ENCODE peak calls at places on chromosomes 5 and 9, in four cellular contexts. K, U, T and Y are unnamed samples.

GRCh38 chr5:141363952-141364660 is at the start of gene PCDHGA5:
- DNase-seq in K (no peak), U (no peak), T (no peak), Y (no peak)

GRCh38 chr5:140857987-140858240 is 2.2 kb downstream of the PCDHA10 start:
- DNase-seq in K (no peak), U (no peak), T (no peak), Y (no peak)

GRCh38 chr5:151070449-151070848 is 10.4 kb downstream of the TNIP1 start:
- DNase-seq in K (no peak), U (no peak), T (no peak), Y (no peak)

GRCh38 chr5:175700991-175701390 is 43.1 kb downstream of the HRH2 start:
- DNase-seq in K (no peak), U (no peak), T (no peak), Y (no peak)

GRCh38 chr5:34584165-34584564 is 72.0 kb upstream of the RAI14 start:
- DNase-seq in K (peak), U (no peak), T (no peak), Y (no peak)

GRCh38 chr5:31407921-31408714 is 123.8 kb downstream of the DROSHA start:
- DNase-seq in K (no peak), U (no peak), T (no peak), Y (no peak)

GRCh38 chr5:16644301-16644889 is 27.6 kb upstream of the RETREG1 start:
- DNase-seq in K (no peak), U (no peak), T (no peak), Y (no peak)

GRCh38 chr9:131395027-131395744 is 1.3 kb downstream of the PRRC2B start:
- DNase-seq in K (peak), U (no peak), T (no peak), Y (no peak)

GRCh38 chr9:72401396-72401795 is 36.4 kb upstream of the ZFAND5 start:
- DNase-seq in K (no peak), U (no peak), T (no peak), Y (no peak)

GRCh38 chr9:95816716-95817115 is 58.8 kb upstream of the ERCC6L2 start:
- DNase-seq in K (no peak), U (no peak), T (no peak), Y (no peak)

GRCh38 chr5:45799388-45799787 is 103.2 kb upstream of the HCN1 start:
- DNase-seq in K (no peak), U (no peak), T (no peak), Y (no peak)

GRCh38 chr9:127050581-127050980 is 71.9 kb downstream of the ANGPTL2 start:
- DNase-seq in K (no peak), U (no peak), T (no peak), Y (peak)

GRCh38 chr5:95817430-95817829 is 5.1 kb downstream of the GLRX start:
- DNase-seq in K (no peak), U (no peak), T (no peak), Y (no peak)

GRCh38 chr9:12748016-12748415 is 26.8 kb upstream of the LURAP1L start:
- DNase-seq in K (no peak), U (no peak), T (no peak), Y (no peak)

GRCh38 chr9:6910032-6910431 is 152.3 kb downstream of the KDM4C start:
- DNase-seq in K (peak), U (no peak), T (no peak), Y (no peak)

GRCh38 chr5:60185230-60186104 is 291.9 kb upstream of the PDE4D start:
- DNase-seq in K (no peak), U (no peak), T (no peak), Y (no peak)

GRCh38 chr9:14119694-14120514 is 194.0 kb downstream of the NFIB start:
- DNase-seq in K (no peak), U (no peak), T (no peak), Y (no peak)

GRCh38 chr5:56019306-56020272 is 24.8 kb upstream of the IL6ST start:
- DNase-seq in K (no peak), U (no peak), T (no peak), Y (no peak)

GRCh38 chr9:78982849-78983248 is 588.9 kb upstream of the TLE4 start:
- DNase-seq in K (no peak), U (no peak), T (no peak), Y (no peak)

GRCh38 chr5:33794550-33795300 is 97.1 kb downstream of the ADAMTS12 start:
- DNase-seq in K (no peak), U (no peak), T (no peak), Y (no peak)

GRCh38 chr9:133759146-133759900 is 21.2 kb upstream of the SARDH start:
- DNase-seq in K (no peak), U (peak), T (peak), Y (peak)

GRCh38 chr5:67095346-67095871 is 101.2 kb downstream of the CD180 start:
- DNase-seq in K (no peak), U (peak), T (peak), Y (peak)

GRCh38 chr9:89639367-89639795 is 34.6 kb downstream of the GADD45G start:
- DNase-seq in K (peak), U (peak), T (peak), Y (peak)

GRCh38 chr9:91101598-91102168 is 260.0 kb downstream of the AUH start:
- DNase-seq in K (no peak), U (no peak), T (no peak), Y (no peak)

GRCh38 chr9:127937383-127938297 is at the start of gene DPM2:
- DNase-seq in K (peak), U (peak), T (peak), Y (peak)

GRCh38 chr5:76114192-76114795 is 31.1 kb downstream of the SV2C start:
- DNase-seq in K (no peak), U (no peak), T (no peak), Y (no peak)

GRCh38 chr5:68924490-68925145 is 169.2 kb upstream of the SLC30A5 start:
- DNase-seq in K (no peak), U (peak), T (no peak), Y (no peak)

GRCh38 chr5:170120576-170120975 is 14.9 kb downstream of the FOXI1 start:
- DNase-seq in K (no peak), U (no peak), T (no peak), Y (no peak)

GRCh38 chr9:113930384-113930783 is 54.3 kb downstream of the ZNF618 start:
- DNase-seq in K (peak), U (no peak), T (no peak), Y (peak)

GRCh38 chr5:5421149-5421960 is 1.1 kb upstream of the ICE1 start:
- DNase-seq in K (peak), U (no peak), T (no peak), Y (no peak)

GRCh38 chr5:93336330-93337110 is 244.5 kb downstream of the NR2F1-AS1 start:
- DNase-seq in K (no peak), U (no peak), T (no peak), Y (no peak)

GRCh38 chr5:140043508-140043872 is 391 bp upstream of the NRG2 start:
- DNase-seq in K (no peak), U (no peak), T (peak), Y (no peak)

GRCh38 chr5:178203670-178204204 is 596 bp upstream of the HNRNPAB start:
- DNase-seq in K (no peak), U (no peak), T (no peak), Y (no peak)

GRCh38 chr5:132419517-132420468 is 50.3 kb downstream of the SLC22A5 start:
- DNase-seq in K (peak), U (peak), T (peak), Y (peak)

GRCh38 chr5:141876628-141877477 is 1.4 kb downstream of the PCDH1 start:
- DNase-seq in K (peak), U (no peak), T (no peak), Y (peak)

GRCh38 chr5:116795189-116795588 is 220.6 kb upstream of the SEMA6A start:
- DNase-seq in K (no peak), U (no peak), T (no peak), Y (no peak)

GRCh38 chr9:133125706-133126696 is 5.0 kb upstream of the RALGDS start:
- DNase-seq in K (no peak), U (peak), T (no peak), Y (no peak)